ENCODE peak calls at places on chromosomes 12 and 14, in five cellular contexts. P, K, R, A and Z are unnamed samples.

GRCh38 chr14:95143813-95144620 is 13.3 kb downstream of the DICER1 start:
- DNase-seq in P (no peak), K (no peak), R (no peak), A (no peak), Z (no peak)

GRCh38 chr12:110901401-110901800 is 19.0 kb downstream of the MYL2 start:
- DNase-seq in P (no peak), K (no peak), R (no peak), A (no peak), Z (no peak)

GRCh38 chr12:50086148-50086547 is 1.0 kb downstream of the SMARCD1 start:
- DNase-seq in P (no peak), K (no peak), R (no peak), A (no peak), Z (no peak)

GRCh38 chr14:94515856-94516255 is 6.6 kb upstream of the SERPINA12 start:
- DNase-seq in P (peak; percentile 35), K (no peak), R (no peak), A (no peak), Z (no peak)

GRCh38 chr12:67710582-67710981 is 62.0 kb downstream of the DYRK2 start:
- DNase-seq in P (no peak), K (no peak), R (no peak), A (no peak), Z (no peak)

GRCh38 chr12:27012239-27012981 is 1.8 kb downstream of the TM7SF3 start:
- DNase-seq in P (no peak), K (no peak), R (no peak), A (no peak), Z (no peak)

GRCh38 chr12:74365178-74365964 is 172.3 kb upstream of the ATXN7L3B start:
- DNase-seq in P (no peak), K (no peak), R (peak; percentile 27), A (no peak), Z (no peak)

GRCh38 chr14:61132894-61133293 is 148.2 kb downstream of the TMEM30B start:
- DNase-seq in P (no peak), K (no peak), R (no peak), A (no peak), Z (no peak)

GRCh38 chr12:58413794-58414193 is 472.4 kb downstream of the ATP23 start:
- DNase-seq in P (no peak), K (no peak), R (no peak), A (no peak), Z (no peak)

GRCh38 chr12:54932691-54933090 is 51.9 kb downstream of the TESPA1 start:
- DNase-seq in P (no peak), K (no peak), R (no peak), A (no peak), Z (no peak)

GRCh38 chr12:15899282-15899870 is 11.8 kb upstream of the DERA start:
- DNase-seq in P (no peak), K (no peak), R (no peak), A (no peak), Z (no peak)

GRCh38 chr14:64646103-64646502 is 58.1 kb upstream of the PLEKHG3 start:
- DNase-seq in P (no peak), K (no peak), R (no peak), A (no peak), Z (no peak)

GRCh38 chr12:105317942-105318614 is 12.4 kb upstream of the C12orf75 start:
- DNase-seq in P (no peak), K (no peak), R (no peak), A (no peak), Z (no peak)

GRCh38 chr14:95204705-95205104 is 47.4 kb upstream of the DICER1 start:
- DNase-seq in P (no peak), K (no peak), R (no peak), A (no peak), Z (no peak)

GRCh38 chr14:92941531-92941930 is 18.6 kb downstream of the CHGA start:
- DNase-seq in P (no peak), K (peak; percentile 34), R (no peak), A (no peak), Z (no peak)

GRCh38 chr14:85817430-85817829 is 287.5 kb downstream of the FLRT2 start:
- DNase-seq in P (no peak), K (no peak), R (no peak), A (no peak), Z (no peak)

GRCh38 chr14:91339076-91339475 is 78.5 kb downstream of the CCDC88C start:
- DNase-seq in P (no peak), K (no peak), R (no peak), A (no peak), Z (no peak)

GRCh38 chr12:24730461-24730896 is 218.4 kb downstream of the BCAT1 start:
- DNase-seq in P (no peak), K (no peak), R (no peak), A (no peak), Z (no peak)

GRCh38 chr14:82905762-82906161 is 1372.1 kb upstream of the SEL1L start:
- DNase-seq in P (no peak), K (no peak), R (no peak), A (no peak), Z (no peak)

GRCh38 chr12:48750215-48750614 is 33.7 kb upstream of the CCNT1 start:
- DNase-seq in P (no peak), K (no peak), R (no peak), A (no peak), Z (no peak)

DNA sequence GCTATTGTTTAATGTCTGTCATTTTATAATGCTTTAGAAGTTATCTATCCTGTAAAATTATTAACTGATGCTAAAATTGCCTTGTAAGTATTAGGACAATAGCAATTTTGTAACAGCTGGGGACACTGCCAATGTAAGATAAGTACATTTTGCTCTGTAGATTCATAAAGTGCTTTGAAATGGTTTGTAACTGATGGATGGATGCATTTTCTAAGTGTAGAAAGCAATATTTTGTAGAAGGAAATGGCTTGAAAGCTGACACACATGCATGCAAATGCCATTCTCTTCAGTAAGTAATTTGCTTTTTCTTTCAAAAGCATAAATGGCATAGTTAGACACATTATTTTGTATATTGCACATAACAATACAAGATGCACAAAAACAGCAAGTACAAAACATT is 129.8 kb downstream of the FOXG1 start:
- DNase-seq in P (no peak), K (no peak), R (no peak), A (no peak), Z (no peak)
- TF ChIP-seq CTCF in P (no peak), K (no peak), R (no peak), A (no peak), Z (no peak)

GRCh38 chr12:88156075-88156654 is 14.1 kb downstream of the TMTC3 start:
- DNase-seq in P (no peak), K (no peak), R (no peak), A (no peak), Z (no peak)

GRCh38 chr12:88150063-88150462 is 8.0 kb downstream of the TMTC3 start:
- DNase-seq in P (no peak), K (no peak), R (no peak), A (no peak), Z (no peak)

GRCh38 chr12:88153959-88154358 is 11.9 kb downstream of the TMTC3 start:
- DNase-seq in P (no peak), K (no peak), R (peak; percentile 28), A (no peak), Z (no peak)
- TF ChIP-seq CTCF in P (peak; percentile 27), K (peak; percentile 18), R (peak; percentile 31), A (peak; percentile 49), Z (peak; percentile 70)

DNA sequence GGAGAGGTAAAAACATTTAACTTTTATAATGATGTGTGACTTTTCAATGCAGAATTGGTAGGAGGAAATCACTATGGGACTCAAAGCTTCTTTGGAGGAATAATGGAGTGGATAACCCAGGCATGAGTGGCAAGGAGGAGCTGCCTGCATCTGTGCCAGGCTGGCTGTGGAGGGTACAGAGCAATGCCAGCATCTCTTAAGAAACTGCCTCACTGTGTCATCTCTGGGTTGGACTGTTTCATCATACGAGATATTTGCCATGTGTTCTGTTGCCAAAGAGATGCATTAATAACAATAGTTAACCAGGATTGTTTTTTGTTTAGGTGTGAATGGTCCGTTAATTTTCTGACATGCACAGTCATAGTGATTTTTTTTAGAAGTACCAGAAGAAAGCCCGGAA is 183.7 kb upstream of the NTF3 start:
- DNase-seq in P (no peak), K (no peak), R (no peak), A (no peak), Z (no peak)
- TF ChIP-seq CTCF in P (no peak), K (no peak), R (no peak), A (no peak), Z (no peak)

GRCh38 chr12:7970475-7971252 is 34.7 kb upstream of the SLC2A3 start:
- DNase-seq in P (peak; percentile 65), K (peak; percentile 90), R (peak; percentile 91), A (peak; percentile 84), Z (peak; percentile 89)
- TF ChIP-seq CTCF in P (peak; percentile 18), K (no peak), R (no peak), A (peak; percentile 23), Z (peak; percentile 62)

GRCh38 chr14:73945159-73945670 is 4.7 kb downstream of the FAM161B start:
- DNase-seq in P (no peak), K (no peak), R (no peak), A (no peak), Z (no peak)

GRCh38 chr14:73955674-73956073 is 5.6 kb downstream of the COQ6 start:
- DNase-seq in P (no peak), K (no peak), R (no peak), A (no peak), Z (no peak)

GRCh38 chr14:73944432-73945158 is 5.3 kb downstream of the FAM161B start:
- DNase-seq in P (no peak), K (no peak), R (no peak), A (peak; percentile 50), Z (no peak)

GRCh38 chr14:73953731-73954130 is 3.6 kb downstream of the COQ6 start:
- DNase-seq in P (no peak), K (no peak), R (no peak), A (no peak), Z (no peak)

GRCh38 chr14:73949752-73950734 is at the start of the genes COQ6 and FAM161B:
- DNase-seq in P (peak; percentile 96), K (peak; percentile 96), R (peak; percentile 84), A (peak; percentile 94), Z (peak; percentile 94)
- TF ChIP-seq CTCF in P (no peak), K (no peak), R (no peak), A (no peak), Z (no peak)

GRCh38 chr12:133083345-133083744 is 2.6 kb downstream of the ZNF140 start:
- DNase-seq in P (no peak), K (no peak), R (no peak), A (no peak), Z (no peak)

GRCh38 chr12:133081408-133081806 is 684 bp downstream of the ZNF140 start:
- DNase-seq in P (no peak), K (no peak), R (no peak), A (peak; percentile 25), Z (no peak)

GRCh38 chr12:133080619-133081407 is at the start of gene ZNF140:
- DNase-seq in P (peak; percentile 95), K (peak; percentile 98), R (peak; percentile 92), A (peak; percentile 95), Z (no peak)

DNA sequence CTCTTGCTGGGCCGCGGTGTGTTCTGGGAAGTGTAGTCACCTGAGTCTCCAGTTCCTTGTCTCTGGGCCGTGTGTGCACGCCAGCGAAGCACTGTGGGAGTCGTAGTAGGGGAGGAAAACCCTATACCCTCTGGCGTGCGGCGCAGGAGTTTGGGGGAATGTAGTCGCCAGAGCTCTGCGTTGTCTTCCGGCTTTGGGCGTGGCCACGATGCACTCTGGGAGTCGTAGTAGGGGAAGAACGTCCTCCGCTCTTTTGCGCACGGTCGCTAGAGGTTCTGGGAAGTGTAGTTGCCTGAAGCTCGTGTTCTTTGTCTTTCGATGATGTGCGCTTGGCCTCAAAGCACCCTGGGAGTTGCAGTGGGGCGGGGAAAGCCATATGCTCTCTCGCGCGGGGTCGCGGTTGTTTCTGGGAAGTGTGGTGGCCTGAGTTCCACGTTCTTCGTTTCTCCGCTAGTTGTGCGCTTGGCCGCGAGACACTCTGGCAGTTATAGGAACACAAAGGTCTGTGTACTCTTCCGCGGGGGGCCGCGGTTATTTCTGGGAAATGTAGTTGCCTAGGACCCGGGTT is 588 bp upstream of the ZNF140 start:
- DNase-seq in P (peak; percentile 97), K (peak; percentile 99), R (peak; percentile 98), A (peak; percentile 96), Z (peak; percentile 97)
- TF ChIP-seq CTCF in P (no peak), K (no peak), R (peak; percentile 0), A (no peak), Z (no peak)